ENCODE peak calls at places on chromosomes 4 and X, in seven cellular contexts. Q is activated CD8-positive, alpha-beta memory T cell treated with anti-CD3 and anti-CD28 coated beads, Interleukin-2, amount 50 U/mL, for 48 hours; R is iris pigment epithelial cell; W is T-helper 1 cell; U is left colon; C is stimulated activated naive B cell treated with anti-CD40 and anti-IgM and Interleukin-4, amounts not matched to agents 10 μg/mL and 1 μg/mL and 100 μg/mL, for 72 hours; I is nephron progenitor cell. X is an unnamed sample.

GRCh38 chrX:103464774-103465117 is 54.5 kb downstream of the RAB40A start:
- DNase-seq in Q (peak), R (peak), W (peak), U (peak), C (peak), I (peak), X (peak)

GRCh38 chrX:129876734-129877395 is 29.1 kb upstream of the UTP14A start:
- DNase-seq in Q (no peak), R (peak), W (no peak), U (no peak), C (no peak), I (no peak), X (no peak)

GRCh38 chr4:7398104-7398423 is 36.7 kb downstream of the PSAPL1 start:
- DNase-seq in Q (no peak), R (peak), W (no peak), U (peak), C (no peak), I (no peak), X (peak)

GRCh38 chr4:38902695-38903094 is 35.1 kb downstream of the FAM114A1 start:
- DNase-seq in Q (no peak), R (no peak), W (peak), U (no peak), C (no peak), I (no peak), X (no peak)

GRCh38 chrX:44945736-44946135 is 72.7 kb downstream of the KDM6A start:
- DNase-seq in Q (no peak), R (no peak), W (peak), U (no peak), C (no peak), I (no peak), X (no peak)

GRCh38 chr4:2402453-2402852 is 16.0 kb downstream of the ZFYVE28 start:
- DNase-seq in Q (peak), R (no peak), W (no peak), U (no peak), C (no peak), I (no peak), X (no peak)

GRCh38 chrX:67614006-67614405 is 70.2 kb downstream of the AR start:
- DNase-seq in Q (no peak), R (peak), W (no peak), U (no peak), C (no peak), I (no peak), X (no peak)

GRCh38 chrX:72020788-72021187 is 110.1 kb downstream of the NHSL2 start:
- DNase-seq in Q (no peak), R (no peak), W (no peak), U (no peak), C (no peak), I (no peak), X (peak)

GRCh38 chr4:102627831-102628523 is 126.8 kb downstream of the NFKB1 start:
- DNase-seq in Q (no peak), R (peak), W (peak), U (no peak), C (peak), I (no peak), X (no peak)

GRCh38 chrX:24277405-24277804 is 36.5 kb downstream of the SUPT20HL2 start:
- DNase-seq in Q (no peak), R (no peak), W (no peak), U (no peak), C (no peak), I (no peak), X (no peak)

X was measured in ecto neural progenitor cell.